ENCODE peak calls at places on chromosomes 5 and 9, in four cellular contexts. One of them, this sample, is unnamed.
A peak's percentile ranks its signal among the peaks of the same experiment; 100 is the strongest.

GRCh38 chr5:78706381-78706780 is 57.8 kb upstream of the LHFPL2 start:
- DNase-seq in lower leg skin: no peak
- DNase-seq in cardiac fibroblast: peak; percentile 46
- DNase-seq in suprapubic skin: no peak
- DNase-seq in this sample: no peak

GRCh38 chr5:108629779-108630178 is 117.9 kb upstream of the FER start:
- DNase-seq in lower leg skin: no peak
- DNase-seq in cardiac fibroblast: no peak
- DNase-seq in suprapubic skin: no peak
- DNase-seq in this sample: no peak

GRCh38 chr9:69809304-69809863 is 11.2 kb upstream of the CFAP95 start:
- DNase-seq in lower leg skin: no peak
- DNase-seq in cardiac fibroblast: peak; percentile 63
- DNase-seq in suprapubic skin: no peak
- DNase-seq in this sample: no peak

GRCh38 chr5:103469288-103470065 is 93.1 kb downstream of the NUDT12 start:
- DNase-seq in lower leg skin: no peak
- DNase-seq in cardiac fibroblast: peak; percentile 81
- DNase-seq in suprapubic skin: no peak
- DNase-seq in this sample: no peak

GRCh38 chr5:123754167-123754840 is 242.3 kb downstream of the CSNK1G3 start:
- DNase-seq in lower leg skin: no peak
- DNase-seq in cardiac fibroblast: peak; percentile 68
- DNase-seq in suprapubic skin: no peak
- DNase-seq in this sample: no peak

GRCh38 chr9:94919376-94920098 is 193.0 kb downstream of the AOPEP start:
- DNase-seq in lower leg skin: no peak
- DNase-seq in cardiac fibroblast: peak; percentile 40
- DNase-seq in suprapubic skin: peak; percentile 77
- DNase-seq in this sample: peak; percentile 70

GRCh38 chr5:148176480-148176879 is 8.1 kb downstream of the SPINK14 start:
- DNase-seq in lower leg skin: no peak
- DNase-seq in cardiac fibroblast: no peak
- DNase-seq in suprapubic skin: no peak
- DNase-seq in this sample: no peak

GRCh38 chr9:90095682-90096081 is 490.9 kb downstream of the GADD45G start:
- DNase-seq in lower leg skin: no peak
- DNase-seq in cardiac fibroblast: no peak
- DNase-seq in suprapubic skin: no peak
- DNase-seq in this sample: no peak

GRCh38 chr5:65047225-65047624 is 278.5 kb downstream of the CWC27 start:
- DNase-seq in lower leg skin: no peak
- DNase-seq in cardiac fibroblast: no peak
- DNase-seq in suprapubic skin: no peak
- DNase-seq in this sample: no peak

GRCh38 chr9:137186385-137186784 is 2.0 kb downstream of the ANAPC2 start:
- DNase-seq in lower leg skin: no peak
- DNase-seq in cardiac fibroblast: no peak
- DNase-seq in suprapubic skin: no peak
- DNase-seq in this sample: no peak

GRCh38 chr5:169181785-169182184 is 119.2 kb downstream of the SLIT3 start:
- DNase-seq in lower leg skin: no peak
- DNase-seq in cardiac fibroblast: no peak
- DNase-seq in suprapubic skin: no peak
- DNase-seq in this sample: no peak

GRCh38 chr5:74575741-74576538 is 64.6 kb downstream of the ENC1 start:
- DNase-seq in lower leg skin: no peak
- DNase-seq in cardiac fibroblast: peak; percentile 93
- DNase-seq in suprapubic skin: no peak
- DNase-seq in this sample: no peak

GRCh38 chr5:72177538-72177937 is 70.3 kb downstream of the MAP1B start:
- DNase-seq in lower leg skin: no peak
- DNase-seq in cardiac fibroblast: no peak
- DNase-seq in suprapubic skin: no peak
- DNase-seq in this sample: no peak

GRCh38 chr9:117718085-117718484 is 13.9 kb downstream of the TLR4 start:
- DNase-seq in lower leg skin: peak; percentile 43
- DNase-seq in cardiac fibroblast: peak; percentile 73
- DNase-seq in suprapubic skin: no peak
- DNase-seq in this sample: no peak

GRCh38 chr9:116978155-116978554 is 291.1 kb downstream of the TRIM32 start:
- DNase-seq in lower leg skin: no peak
- DNase-seq in cardiac fibroblast: no peak
- DNase-seq in suprapubic skin: no peak
- DNase-seq in this sample: no peak

GRCh38 chr9:133369923-133370322 is 5.9 kb downstream of the SURF4 start:
- DNase-seq in lower leg skin: no peak
- DNase-seq in cardiac fibroblast: no peak
- DNase-seq in suprapubic skin: no peak
- DNase-seq in this sample: no peak

GRCh38 chr5:103435136-103435914 is 127.3 kb downstream of the NUDT12 start:
- DNase-seq in lower leg skin: no peak
- DNase-seq in cardiac fibroblast: peak; percentile 87
- DNase-seq in suprapubic skin: no peak
- DNase-seq in this sample: no peak

GRCh38 chr9:36029765-36030528 is 6.8 kb upstream of the RECK start:
- DNase-seq in lower leg skin: peak; percentile 42
- DNase-seq in cardiac fibroblast: peak; percentile 98
- DNase-seq in suprapubic skin: no peak
- DNase-seq in this sample: no peak

GRCh38 chr5:9619331-9620092 is 10.6 kb downstream of the TAS2R1 start:
- DNase-seq in lower leg skin: no peak
- DNase-seq in cardiac fibroblast: no peak
- DNase-seq in suprapubic skin: no peak
- DNase-seq in this sample: no peak

GRCh38 chr9:98533132-98533531 is 175.6 kb downstream of the GABBR2 start:
- DNase-seq in lower leg skin: no peak
- DNase-seq in cardiac fibroblast: no peak
- DNase-seq in suprapubic skin: no peak
- DNase-seq in this sample: no peak

GRCh38 chr9:22035591-22036011 is 26.5 kb upstream of the CDKN2B start:
- DNase-seq in lower leg skin: no peak
- DNase-seq in cardiac fibroblast: no peak
- DNase-seq in suprapubic skin: no peak
- DNase-seq in this sample: no peak

GRCh38 chr9:31808770-31809169 is 575.7 kb upstream of the ACO1 start:
- DNase-seq in lower leg skin: no peak
- DNase-seq in cardiac fibroblast: no peak
- DNase-seq in suprapubic skin: no peak
- DNase-seq in this sample: no peak

GRCh38 chr9:17653947-17654346 is 75.1 kb downstream of the SH3GL2 start:
- DNase-seq in lower leg skin: no peak
- DNase-seq in cardiac fibroblast: no peak
- DNase-seq in suprapubic skin: no peak
- DNase-seq in this sample: no peak

GRCh38 chr5:10695055-10695649 is 65.9 kb downstream of the DAP start:
- DNase-seq in lower leg skin: peak; percentile 41
- DNase-seq in cardiac fibroblast: peak; percentile 78
- DNase-seq in suprapubic skin: no peak
- DNase-seq in this sample: no peak

GRCh38 chr9:137176302-137177182 is 4.7 kb upstream of the TMEM210 start:
- DNase-seq in lower leg skin: no peak
- DNase-seq in cardiac fibroblast: peak; percentile 50
- DNase-seq in suprapubic skin: no peak
- DNase-seq in this sample: no peak

GRCh38 chr9:2313512-2313911 is 298.4 kb downstream of the SMARCA2 start:
- DNase-seq in lower leg skin: no peak
- DNase-seq in cardiac fibroblast: no peak
- DNase-seq in suprapubic skin: no peak
- DNase-seq in this sample: no peak

GRCh38 chr5:132207783-132208182 is 19.9 kb downstream of the P4HA2 start:
- DNase-seq in lower leg skin: no peak
- DNase-seq in cardiac fibroblast: no peak
- DNase-seq in suprapubic skin: peak; percentile 55
- DNase-seq in this sample: no peak

GRCh38 chr5:33146916-33147315 is 293.8 kb upstream of the TARS1 start:
- DNase-seq in lower leg skin: no peak
- DNase-seq in cardiac fibroblast: peak; percentile 63
- DNase-seq in suprapubic skin: no peak
- DNase-seq in this sample: no peak

GRCh38 chr9:130106860-130107848 is 53.4 kb downstream of the GPR107 start:
- DNase-seq in lower leg skin: peak; percentile 82
- DNase-seq in cardiac fibroblast: peak; percentile 88
- DNase-seq in suprapubic skin: peak; percentile 88
- DNase-seq in this sample: no peak

GRCh38 chr9:36442710-36443109 is 42.6 kb upstream of the RNF38 start:
- DNase-seq in lower leg skin: no peak
- DNase-seq in cardiac fibroblast: no peak
- DNase-seq in suprapubic skin: no peak
- DNase-seq in this sample: no peak

GRCh38 chr5:106510321-106510720 is 1160.4 kb downstream of the EFNA5 start:
- DNase-seq in lower leg skin: no peak
- DNase-seq in cardiac fibroblast: no peak
- DNase-seq in suprapubic skin: no peak
- DNase-seq in this sample: no peak

GRCh38 chr9:69443178-69443577 is 118.2 kb downstream of the ENTREP1 start:
- DNase-seq in lower leg skin: no peak
- DNase-seq in cardiac fibroblast: no peak
- DNase-seq in suprapubic skin: no peak
- DNase-seq in this sample: no peak

GRCh38 chr5:31890025-31890424 is 251.1 kb downstream of the PDZD2 start:
- DNase-seq in lower leg skin: no peak
- DNase-seq in cardiac fibroblast: no peak
- DNase-seq in suprapubic skin: no peak
- DNase-seq in this sample: no peak

GRCh38 chr5:54087436-54087835 is 222.9 kb downstream of the ARL15 start:
- DNase-seq in lower leg skin: no peak
- DNase-seq in cardiac fibroblast: peak; percentile 87
- DNase-seq in suprapubic skin: no peak
- DNase-seq in this sample: no peak

GRCh38 chr9:132592451-132592850 is 10.0 kb downstream of the BARHL1 start:
- DNase-seq in lower leg skin: no peak
- DNase-seq in cardiac fibroblast: no peak
- DNase-seq in suprapubic skin: no peak
- DNase-seq in this sample: no peak

GRCh38 chr5:36442352-36442751 is 140.7 kb upstream of the RANBP3L start:
- DNase-seq in lower leg skin: peak; percentile 58
- DNase-seq in cardiac fibroblast: no peak
- DNase-seq in suprapubic skin: no peak
- DNase-seq in this sample: no peak

DNA sequence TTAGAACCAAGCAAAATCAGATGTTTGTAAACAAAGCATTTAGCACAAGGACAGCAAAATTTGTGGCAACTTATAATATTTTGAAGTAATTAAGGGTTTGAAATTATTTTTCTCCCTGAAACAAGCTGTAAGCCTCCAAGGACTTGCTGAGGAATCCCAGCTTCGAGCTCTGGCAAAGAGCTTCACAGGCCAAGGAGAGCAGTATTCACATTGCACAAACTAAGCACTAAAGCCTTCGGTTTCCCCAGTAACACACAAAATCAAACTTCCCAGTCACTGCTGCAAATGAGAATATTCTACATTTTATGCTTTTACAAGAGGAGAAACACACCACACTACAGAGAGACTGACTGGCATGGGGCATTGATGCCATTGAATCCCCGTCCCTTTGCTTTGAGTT is 101.9 kb downstream of the WDR41 start:
- DNase-seq in lower leg skin: no peak
- DNase-seq in cardiac fibroblast: no peak
- DNase-seq in suprapubic skin: no peak
- DNase-seq in this sample: no peak
- H3K4me3 ChIP-seq in lower leg skin: no peak overlapping the region
- H3K4me3 ChIP-seq in cardiac fibroblast: no peak overlapping the region
- H3K4me3 ChIP-seq in suprapubic skin: no peak overlapping the region
- H3K4me3 ChIP-seq in this sample: no peak overlapping the region

DNA sequence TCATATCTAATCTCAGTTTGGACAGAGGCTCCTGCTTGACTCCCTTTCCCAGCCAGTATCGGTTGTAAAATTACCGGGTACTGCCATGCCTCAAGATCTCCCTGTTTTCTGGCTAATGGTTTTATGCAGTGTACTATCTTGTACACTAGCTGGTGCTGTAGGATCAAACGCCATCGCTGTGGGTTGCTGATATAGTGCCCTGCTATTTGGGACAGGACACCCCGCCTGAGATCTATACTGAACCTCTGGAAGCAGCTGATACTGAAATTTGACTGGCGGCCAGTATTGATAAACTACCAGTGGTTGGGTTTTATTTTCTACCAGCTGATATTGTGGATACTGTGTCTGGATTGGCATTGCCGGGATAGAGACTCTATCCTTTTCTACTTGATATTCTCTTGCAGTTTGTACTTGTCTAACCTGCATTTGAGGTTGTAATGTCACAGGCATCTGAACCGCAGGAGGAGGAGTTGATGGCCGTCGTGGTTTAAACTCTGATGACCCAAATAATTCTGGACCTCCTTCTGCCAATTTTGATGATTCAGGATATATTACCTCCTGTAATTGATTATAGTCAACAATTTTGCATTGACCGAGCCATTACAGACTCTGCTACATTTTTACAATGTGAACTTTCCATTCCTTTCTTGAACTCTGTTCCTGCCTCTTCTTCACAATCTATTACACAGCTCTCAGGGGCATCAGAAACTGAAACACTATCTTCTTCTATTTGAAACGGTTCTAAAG is 112.5 kb upstream of the LARP1 start:
- DNase-seq in lower leg skin: no peak
- DNase-seq in cardiac fibroblast: peak; percentile 57
- DNase-seq in suprapubic skin: no peak
- DNase-seq in this sample: no peak
- H3K4me3 ChIP-seq in lower leg skin: no peak overlapping the region
- H3K4me3 ChIP-seq in cardiac fibroblast: no peak overlapping the region
- H3K4me3 ChIP-seq in suprapubic skin: no peak overlapping the region
- H3K4me3 ChIP-seq in this sample: no peak overlapping the region

DNA sequence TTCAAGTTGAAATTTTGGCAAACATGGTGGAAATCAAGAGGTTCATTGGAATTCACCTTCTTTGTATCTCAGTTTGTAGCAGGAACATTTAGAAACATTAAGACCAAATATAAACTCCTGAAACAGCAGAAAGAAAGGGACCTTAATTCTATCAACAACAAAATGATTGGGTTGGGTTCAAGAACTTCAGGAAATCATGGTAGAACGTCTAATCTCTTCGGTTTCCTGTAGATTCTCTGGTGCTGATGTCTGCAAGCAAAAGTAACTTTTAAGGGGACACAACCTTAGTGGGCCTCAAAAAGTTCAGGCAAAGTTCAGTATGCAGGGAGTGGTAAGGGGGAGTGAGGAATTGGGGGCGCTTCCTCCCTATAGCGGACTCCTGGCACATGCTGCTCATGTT is 3.4 kb downstream of the IL33 start:
- DNase-seq in lower leg skin: no peak
- DNase-seq in cardiac fibroblast: no peak
- DNase-seq in suprapubic skin: no peak
- DNase-seq in this sample: no peak
- H3K4me3 ChIP-seq in lower leg skin: no peak overlapping the region
- H3K4me3 ChIP-seq in cardiac fibroblast: peak overlapping the region; percentile 8
- H3K4me3 ChIP-seq in suprapubic skin: no peak overlapping the region
- H3K4me3 ChIP-seq in this sample: peak overlapping the region; percentile 41

DNA sequence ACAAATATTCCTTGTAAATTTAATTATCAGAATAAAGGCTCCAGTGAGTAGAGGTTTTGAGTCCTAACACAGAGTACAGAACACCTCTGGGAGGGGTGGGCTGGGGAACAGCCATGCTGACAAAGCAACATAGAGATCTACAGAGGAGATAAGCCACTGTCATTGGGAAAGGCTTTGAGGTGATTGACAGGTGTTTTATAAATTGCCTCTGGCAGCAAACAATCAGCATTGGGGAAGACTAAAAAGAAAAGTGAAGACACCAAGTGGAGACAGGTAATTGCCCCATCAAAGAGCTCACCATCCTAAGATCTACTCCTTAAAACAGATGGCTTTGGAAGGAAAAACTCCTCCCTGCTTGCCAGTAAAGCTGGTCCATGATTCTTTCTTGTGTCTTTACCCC is 189.7 kb upstream of the TLE4 start:
- DNase-seq in lower leg skin: no peak
- DNase-seq in cardiac fibroblast: no peak
- DNase-seq in suprapubic skin: no peak
- DNase-seq in this sample: no peak
- H3K4me3 ChIP-seq in lower leg skin: no peak overlapping the region
- H3K4me3 ChIP-seq in cardiac fibroblast: no peak overlapping the region
- H3K4me3 ChIP-seq in suprapubic skin: no peak overlapping the region
- H3K4me3 ChIP-seq in this sample: no peak overlapping the region